ENCODE peak calls at places on chromosomes 6 and 20, in four cellular contexts. R is SHP77; T is hypothalamus; U is activated T-helper 2 cell treated with anti-CD3 and anti-CD28 coated beads, Interferon-gamma antibody, Interleukin-2, Interleukin-4, amounts not matched to agents 10 μg/mL and 5 μg/mL and 100 μg/mL, durations not matched to agents 14 hours and 24 hours and 36 hours. D is an unnamed sample.

GRCh38 chr6:33426590-33427563 is 7.0 kb downstream of the SYNGAP1 start:
- DNase-seq in T (no peak), R (no peak), U (no peak), D (no peak)

GRCh38 chr20:36218380-36219064 is 17.8 kb upstream of the AAR2 start:
- DNase-seq in R (no peak), U (no peak), T (peak), D (no peak)

GRCh38 chr6:165298426-165298825 is 11.0 kb downstream of the C6orf118 start:
- DNase-seq in T (no peak), R (no peak), U (no peak), D (no peak)

GRCh38 chr6:149203509-149203908 is 114.0 kb upstream of the TAB2 start:
- DNase-seq in T (no peak), R (no peak), U (no peak), D (no peak)

GRCh38 chr20:14929388-14929787 is 592.0 kb upstream of the FLRT3 start:
- DNase-seq in U (no peak), T (no peak), R (no peak), D (no peak)

GRCh38 chr20:1150218-1150617 is 31.8 kb downstream of the PSMF1 start:
- DNase-seq in U (no peak), T (no peak), R (no peak), D (no peak)

GRCh38 chr6:107264357-107264831 is 149.1 kb upstream of the BEND3 start:
- DNase-seq in U (no peak), R (peak), T (no peak), D (no peak)

GRCh38 chr6:111154981-111155380 is 67.7 kb downstream of the SLC16A10 start:
- DNase-seq in R (no peak), T (no peak), U (no peak), D (no peak)

GRCh38 chr6:138722425-138723371 is 50.9 kb upstream of the CCDC28A start:
- DNase-seq in U (no peak), T (no peak), R (no peak), D (no peak)

GRCh38 chr6:33678932-33679478 is 32.5 kb downstream of the UQCC2 start:
- DNase-seq in U (no peak), R (no peak), T (no peak), D (no peak)

GRCh38 chr6:116118608-116119007 is 7.3 kb downstream of the COL10A1 start:
- DNase-seq in T (no peak), U (no peak), R (no peak), D (no peak)

GRCh38 chr20:2538931-2539330 is 2.6 kb downstream of the TMC2 start:
- DNase-seq in T (no peak), U (no peak), R (no peak), D (no peak)

D was measured in substantia nigra.